ENCODE peak calls at places on chromosomes 12 and 14, in four cellular contexts. T is A549, V is AG09309, N is heart left ventricle. U is an unnamed sample.

GRCh38 chr12:55757701-55758100 is 14.8 kb downstream of the GDF11 start:
- DNase-seq in V (no peak), N (no peak), T (no peak), U (no peak)

GRCh38 chr12:186006-186625 is 27.8 kb downstream of the SLC6A12 start:
- DNase-seq in N (no peak), T (no peak), V (no peak), U (no peak)

GRCh38 chr14:71474291-71474690 is 457.9 kb upstream of the RGS6 start:
- DNase-seq in T (no peak), N (no peak), V (no peak), U (no peak)

GRCh38 chr14:105294142-105294597 is 6.6 kb downstream of the BRF1 start:
- DNase-seq in T (no peak), N (peak; percentile 82), V (no peak), U (no peak)

GRCh38 chr12:30996255-30996654 is 69.7 kb downstream of the TSPAN11 start:
- DNase-seq in V (no peak), N (no peak), T (no peak), U (no peak)

GRCh38 chr14:53979747-53980642 is 23.4 kb upstream of the BMP4 start:
- DNase-seq in T (no peak), V (no peak), N (peak; percentile 24), U (no peak)

GRCh38 chr12:80045594-80045993 is 53.7 kb upstream of the OTOGL start:
- DNase-seq in T (no peak), N (no peak), V (peak; percentile 18), U (no peak)

GRCh38 chr14:20652996-20653975 is 11.8 kb upstream of the OR6S1 start:
- DNase-seq in V (no peak), T (peak; percentile 64), N (no peak), U (peak; percentile 13)

GRCh38 chr12:108133482-108133881 is 4.4 kb downstream of the WSCD2 start:
- DNase-seq in V (no peak), N (no peak), T (no peak), U (no peak)

GRCh38 chr14:64289571-64289970 is 4.6 kb downstream of the ESR2 start:
- DNase-seq in V (no peak), N (no peak), T (no peak), U (no peak)

GRCh38 chr12:16520328-16520727 is 85.6 kb downstream of the LMO3 start:
- DNase-seq in V (no peak), N (no peak), T (no peak), U (no peak)

GRCh38 chr14:33747749-33748148 is 203.1 kb downstream of the EGLN3 start:
- DNase-seq in N (no peak), V (no peak), T (no peak), U (no peak)

GRCh38 chr12:23001487-23001886 is 376.5 kb downstream of the ETNK1 start:
- DNase-seq in V (no peak), N (no peak), T (no peak), U (no peak)

GRCh38 chr14:51310453-51311074 is 70.5 kb downstream of the TMX1 start:
- DNase-seq in T (no peak), V (no peak), N (peak; percentile 43), U (no peak)

GRCh38 chr12:105222326-105222655 is 13.7 kb downstream of the APPL2 start:
- DNase-seq in V (no peak), N (no peak), T (no peak), U (no peak)

GRCh38 chr12:11499802-11500201 is 104.4 kb upstream of the PRB2 start:
- DNase-seq in V (no peak), N (no peak), T (no peak), U (no peak)

GRCh38 chr14:73759183-73759713 is 45.1 kb upstream of the PNMA1 start:
- DNase-seq in N (peak; percentile 88), T (no peak), V (no peak), U (peak; percentile 58)

GRCh38 chr14:94331462-94331861 is 8.3 kb upstream of the SERPINA6 start:
- DNase-seq in T (no peak), V (no peak), N (no peak), U (no peak)

GRCh38 chr12:49357099-49357678 is 10.1 kb upstream of the SPATS2 start:
- DNase-seq in T (no peak), V (no peak), N (no peak), U (no peak)

GRCh38 chr12:93094988-93095737 is 166.1 kb upstream of the EEA1 start:
- DNase-seq in T (no peak), N (no peak), V (no peak), U (no peak)

DNA sequence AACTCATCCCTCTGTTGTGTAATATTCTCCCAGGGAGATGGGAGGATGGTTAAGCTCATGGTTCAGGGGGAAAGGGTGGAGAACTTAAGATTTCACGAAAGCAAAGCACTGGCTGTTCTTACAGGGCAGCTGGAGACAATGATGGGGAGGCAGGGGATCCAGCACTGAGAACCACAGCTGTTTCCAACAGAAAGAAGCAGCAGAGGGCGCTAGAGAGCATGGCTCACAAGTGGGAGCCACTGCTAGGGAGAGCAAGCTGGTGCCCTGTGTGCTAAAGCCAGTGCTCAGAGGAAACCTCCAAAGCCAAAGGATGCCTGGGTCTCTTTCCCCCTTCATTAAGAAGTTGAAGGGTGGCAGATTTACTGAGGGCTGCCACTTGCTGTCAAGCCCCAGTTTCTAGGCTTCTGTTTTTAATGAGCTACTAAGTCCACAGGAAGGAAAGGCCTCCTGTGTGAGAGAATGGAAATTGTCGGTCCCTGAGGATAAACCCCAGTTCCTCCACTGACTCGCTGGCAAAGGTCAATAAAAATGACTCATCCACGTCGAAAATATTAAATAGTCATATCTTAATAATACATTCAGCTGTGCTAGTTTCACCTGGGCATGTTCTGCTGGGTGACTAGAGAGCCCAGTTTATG is 199.7 kb downstream of the ANO2 start:
- DNase-seq in V (peak; percentile 25), T (peak; percentile 51), N (peak; percentile 69), U (peak; percentile 67)
- TF ChIP-seq CTCF in V (peak; percentile 92), T (peak; percentile 44), N (peak; percentile 77), U (peak; percentile 67)

GRCh38 chr14:23469127-23469905 is at the start of gene NGDN:
- DNase-seq in T (peak; percentile 98), V (peak; percentile 100), N (peak; percentile 95), U (peak; percentile 88)
- TF ChIP-seq CTCF in T (peak; percentile 59), V (peak; percentile 84), N (peak; percentile 88), U (peak; percentile 59)

GRCh38 chr14:59425322-59425945 is 39.7 kb downstream of the GPR135 start:
- DNase-seq in T (no peak), N (no peak), V (no peak), U (no peak)

GRCh38 chr14:59424707-59425106 is 40.5 kb downstream of the GPR135 start:
- DNase-seq in V (no peak), N (peak; percentile 77), T (no peak), U (no peak)

GRCh38 chr14:59429798-59430197 is 35.4 kb downstream of the GPR135 start:
- DNase-seq in T (no peak), V (no peak), N (no peak), U (no peak)

GRCh38 chr14:59427653-59428578 is 37.3 kb downstream of the GPR135 start:
- DNase-seq in N (peak; percentile 78), V (no peak), T (no peak), U (no peak)

DNA sequence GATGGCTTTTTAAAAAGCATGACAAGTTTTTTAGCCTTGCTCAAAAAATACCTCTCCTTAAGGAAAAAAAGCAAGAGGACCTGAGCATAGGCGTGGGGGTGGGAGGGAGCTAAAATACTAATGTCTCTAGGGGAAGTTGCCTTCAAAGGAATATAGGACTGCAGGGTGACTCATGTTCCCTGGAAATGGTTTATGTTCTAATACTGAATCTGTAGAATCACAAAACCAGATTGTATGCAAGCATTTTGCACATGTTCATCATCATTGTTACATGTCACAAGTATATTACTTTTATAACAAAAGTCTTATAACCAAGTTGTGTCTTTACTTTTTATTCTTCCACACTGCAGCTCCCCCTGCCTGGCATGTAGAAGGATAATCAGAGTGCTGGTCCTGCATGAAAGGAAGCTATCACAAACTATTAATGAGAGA is 36.6 kb downstream of the GPR135 start:
- DNase-seq in N (no peak), T (no peak), V (no peak), U (no peak)
- TF ChIP-seq CTCF in N (peak; percentile 47), T (no peak), V (peak; percentile 40), U (no peak)

DNA sequence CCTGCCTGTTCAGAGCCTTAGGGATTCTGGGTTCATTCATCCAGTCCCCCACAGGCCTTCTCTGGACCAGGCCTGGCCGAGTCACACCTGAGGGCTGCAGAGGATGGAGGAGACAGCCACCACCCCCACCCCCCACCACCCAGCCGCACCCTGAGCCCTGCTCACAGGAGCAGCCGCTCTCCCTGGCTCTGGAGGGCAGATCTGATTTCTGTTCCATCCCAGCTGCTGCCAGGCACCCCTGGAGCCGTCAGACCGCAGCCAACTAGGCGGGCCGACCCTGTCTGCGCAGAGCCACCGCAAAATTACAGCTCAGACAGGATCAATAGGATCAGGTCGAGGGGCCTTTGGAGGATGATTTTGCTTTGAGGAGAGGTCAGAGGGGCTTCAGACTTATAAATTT is 154.6 kb upstream of the MYL2 start:
- DNase-seq in T (no peak), V (no peak), N (no peak), U (no peak)
- TF ChIP-seq CTCF in T (no peak), V (no peak), N (no peak), U (no peak)

U was measured in Calu3.